ENCODE peak calls at places on chromosomes 13 and 19, in four cellular contexts. W, A, C and I are unnamed samples.

GRCh38 chr13:39776439-39776838 is 121.0 kb downstream of the COG6 start:
- DNase-seq in W (no peak), A (peak), C (peak), I (peak)

GRCh38 chr19:35715355-35715809 is 2.4 kb upstream of the KMT2B start:
- DNase-seq in W (no peak), A (no peak), C (no peak), I (no peak)

GRCh38 chr13:45542391-45542790 is 73.1 kb downstream of the ERICH6B start:
- DNase-seq in W (no peak), A (no peak), C (no peak), I (no peak)

GRCh38 chr13:46121597-46122163 is 16.8 kb upstream of the CPB2 start:
- DNase-seq in W (no peak), A (no peak), C (no peak), I (no peak)

GRCh38 chr19:15986694-15987093 is 37.9 kb downstream of the OR10H4 start:
- DNase-seq in W (no peak), A (no peak), C (no peak), I (no peak)

GRCh38 chr19:4717191-4717965 is 6.3 kb downstream of the DPP9 start:
- DNase-seq in W (no peak), A (peak), C (peak), I (peak)

GRCh38 chr13:33483471-33483870 is 197.9 kb upstream of the STARD13 start:
- DNase-seq in W (no peak), A (no peak), C (no peak), I (no peak)

GRCh38 chr19:18756896-18757295 is 34.2 kb downstream of the COMP start:
- DNase-seq in W (no peak), A (no peak), C (no peak), I (no peak)

GRCh38 chr19:40284501-40285352 is at the start of gene AKT2:
- DNase-seq in W (peak), A (peak), C (peak), I (peak)

GRCh38 chr19:19550972-19551861 is 13.2 kb downstream of the CILP2 start:
- DNase-seq in W (no peak), A (no peak), C (no peak), I (no peak)

GRCh38 chr19:39563408-39563807 is 23.4 kb upstream of the EID2 start:
- DNase-seq in W (no peak), A (peak), C (no peak), I (peak)

GRCh38 chr19:12141405-12141736 is 1.2 kb upstream of the ZNF20 start:
- DNase-seq in W (no peak), A (no peak), C (no peak), I (no peak)

GRCh38 chr19:48631254-48631653 is 5.9 kb downstream of the DBP start:
- DNase-seq in W (peak), A (no peak), C (no peak), I (no peak)

GRCh38 chr13:109795021-109795420 is 8.6 kb upstream of the IRS2 start:
- DNase-seq in W (peak), A (no peak), C (no peak), I (no peak)

GRCh38 chr19:47891923-47892666 is 6.0 kb upstream of the SULT2A1 start:
- DNase-seq in W (no peak), A (peak), C (no peak), I (peak)

GRCh38 chr19:10001899-10002298 is 8.4 kb downstream of the COL5A3 start:
- DNase-seq in W (no peak), A (no peak), C (no peak), I (peak)

GRCh38 chr13:60572003-60572792 is 175.2 kb downstream of the TDRD3 start:
- DNase-seq in W (no peak), A (peak), C (peak), I (peak)

GRCh38 chr19:36032251-36033104 is at the start of gene CLIP3:
- DNase-seq in W (no peak), A (peak), C (peak), I (peak)

GRCh38 chr19:42272989-42273406 is 3.9 kb downstream of the CIC start:
- DNase-seq in W (no peak), A (no peak), C (no peak), I (no peak)

GRCh38 chr19:50658438-50659317 is 9.4 kb downstream of the C19orf81 start:
- DNase-seq in W (peak), A (peak), C (peak), I (peak)

GRCh38 chr13:44894001-44894770 is 95.1 kb downstream of the NUFIP1 start:
- DNase-seq in W (no peak), A (no peak), C (no peak), I (peak)

GRCh38 chr13:51767100-51767499 is 36.9 kb downstream of the DHRS12 start:
- DNase-seq in W (no peak), A (no peak), C (no peak), I (no peak)

GRCh38 chr19:48695743-48696352 is at the start of gene FUT2:
- DNase-seq in W (no peak), A (no peak), C (no peak), I (no peak)

GRCh38 chr19:17775245-17775927 is 19.6 kb upstream of the B3GNT3 start:
- DNase-seq in W (peak), A (peak), C (no peak), I (peak)

GRCh38 chr13:36332986-36333385 is 13.2 kb downstream of the SPART start:
- DNase-seq in W (no peak), A (no peak), C (peak), I (peak)

GRCh38 chr13:87356314-87356713 is 314.9 kb upstream of the SLITRK5 start:
- DNase-seq in W (no peak), A (no peak), C (no peak), I (no peak)

GRCh38 chr13:107834268-107834667 is 381.1 kb downstream of the LIG4 start:
- DNase-seq in W (no peak), A (no peak), C (peak), I (no peak)

GRCh38 chr19:14073232-14073924 is 792 bp downstream of the MISP3 start:
- DNase-seq in W (peak), A (peak), C (peak), I (peak)

GRCh38 chr13:57716295-57716694 is 84.8 kb downstream of the PCDH17 start:
- DNase-seq in W (no peak), A (no peak), C (no peak), I (no peak)

GRCh38 chr19:13146763-13147563 is 3.2 kb downstream of the STX10 start:
- DNase-seq in W (no peak), A (no peak), C (no peak), I (no peak)

GRCh38 chr13:90868321-90868920 is 479.1 kb upstream of the MIR17HG start:
- DNase-seq in W (no peak), A (peak), C (peak), I (peak)

GRCh38 chr13:112769615-112770014 is 79.8 kb downstream of the ATP11A start:
- DNase-seq in W (no peak), A (no peak), C (no peak), I (no peak)

GRCh38 chr19:10895920-10896319 is 24.6 kb downstream of the CARM1 start:
- DNase-seq in W (no peak), A (no peak), C (no peak), I (no peak)

DNA sequence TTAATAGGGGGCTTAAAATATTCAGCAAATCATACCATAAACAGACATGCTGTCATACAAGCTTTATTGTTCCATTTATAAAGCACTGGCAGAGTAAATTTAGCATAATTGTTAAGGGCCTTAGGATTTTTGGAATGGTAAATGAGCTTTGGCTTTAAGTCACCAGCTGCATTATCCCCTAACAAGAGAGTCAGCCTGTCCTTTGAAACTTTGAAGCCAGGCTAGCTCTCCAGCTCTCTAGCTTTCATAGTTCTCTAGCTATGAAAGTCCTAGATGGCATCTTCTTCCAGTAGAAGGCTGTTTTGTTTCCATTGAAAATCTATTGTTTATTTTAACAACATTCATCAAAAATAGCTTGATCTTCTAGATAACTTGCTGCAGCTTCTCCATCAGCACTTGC is 420.8 kb upstream of the GPC6 start:
- DNase-seq in W (no peak), A (no peak), C (no peak), I (no peak)
- H3K4me3 ChIP-seq in W (peak), A (no peak), C (no peak), I (no peak)

DNA sequence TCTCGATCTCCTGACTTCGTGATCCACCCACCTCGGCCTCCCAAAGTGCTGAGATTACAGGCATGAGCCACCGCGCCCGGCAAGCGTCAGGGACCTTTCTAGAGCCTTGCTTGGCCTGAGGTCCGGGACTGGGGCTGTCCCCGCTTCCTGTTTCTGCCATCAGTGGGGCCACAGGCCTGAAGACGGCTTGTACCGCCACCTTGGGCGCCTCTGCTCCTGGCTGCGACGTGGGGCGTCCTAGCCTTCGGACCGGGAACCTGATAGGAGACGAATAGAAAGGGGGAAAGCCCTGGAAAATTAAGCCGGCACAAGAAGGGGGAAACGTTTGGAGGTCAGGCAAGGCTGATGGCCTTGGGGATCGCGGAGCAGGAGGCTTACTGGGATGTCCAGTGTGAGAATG is 35.1 kb downstream of the RNF6 start:
- DNase-seq in W (no peak), A (no peak), C (no peak), I (no peak)
- TF ChIP-seq CTCF in W (no peak), A (no peak), C (no peak), I (no peak)

DNA sequence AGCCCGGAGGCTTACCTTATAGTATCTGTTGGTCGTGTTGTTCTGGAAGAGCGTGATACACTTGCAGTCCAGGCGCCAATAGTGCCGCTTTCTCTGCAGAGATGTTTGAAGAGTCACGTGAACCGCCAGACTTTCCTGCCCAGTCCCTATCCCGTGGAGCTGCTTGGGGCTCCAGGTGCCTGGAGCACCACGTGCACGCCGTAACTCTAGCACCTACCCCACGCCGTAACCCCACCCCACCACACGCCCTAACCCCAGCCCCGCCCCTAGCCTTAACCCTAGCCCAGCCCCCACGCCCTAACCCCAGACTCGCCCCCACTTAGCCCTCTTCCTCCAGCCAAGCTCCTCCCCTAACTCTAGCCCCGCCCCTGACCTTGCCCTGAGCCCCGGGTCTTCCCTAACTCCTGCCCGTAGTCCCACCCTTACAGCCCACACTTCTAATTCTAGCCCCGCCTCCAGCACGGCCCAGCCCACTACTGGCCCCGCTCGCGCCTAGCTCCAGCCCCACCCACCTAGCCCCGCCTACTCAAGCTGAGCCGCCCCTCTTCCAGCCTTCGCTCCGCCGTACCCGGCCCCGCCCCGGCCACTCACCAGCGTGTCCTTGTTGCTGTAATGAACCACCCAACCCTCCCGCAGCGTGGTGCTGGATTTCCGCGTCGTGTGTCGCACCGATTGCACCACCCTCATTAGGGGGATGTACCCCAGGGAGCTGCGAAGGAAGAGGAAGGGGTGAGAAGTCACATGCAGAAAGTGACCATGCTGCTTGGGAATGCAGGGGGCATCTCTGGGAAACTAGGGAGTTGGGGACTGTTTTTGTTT is 19.6 kb downstream of the PRKD2 start:
- DNase-seq in W (peak), A (peak), C (peak), I (peak)
- H3K4me3 ChIP-seq in W (no peak), A (peak), C (no peak), I (no peak)

GRCh38 chr19:29478578-29479565 is 46.9 kb upstream of the VSTM2B start:
- DNase-seq in W (peak), A (no peak), C (no peak), I (no peak)
- TF ChIP-seq CTCF in W (peak), A (no peak), C (no peak), I (peak)

GRCh38 chr13:29428992-29429315 is 166.5 kb downstream of the SLC7A1 start:
- DNase-seq in W (no peak), A (no peak), C (no peak), I (no peak)
- H3K4me3 ChIP-seq in W (no peak), A (peak), C (no peak), I (peak)

GRCh38 chr13:19153782-19154450 is 27.7 kb downstream of the TUBA3C start:
- DNase-seq in W (no peak), A (no peak), C (no peak), I (no peak)
- TF ChIP-seq CTCF in W (peak), A (no peak), C (no peak), I (no peak)